ENCODE peak calls at places on chromosomes 13 and 19, in five cellular contexts. Q is foreskin keratinocyte, H is cardiac muscle cell, B is lung, D is uterus. Z is an unnamed sample.

GRCh38 chr19:6238643-6239281 is 41.0 kb downstream of the MLLT1 start:
- DNase-seq in Q (no peak), D (peak), H (no peak), B (no peak), Z (peak)

GRCh38 chr19:15673176-15673654 is 328 bp downstream of the CYP4F12 start:
- DNase-seq in H (no peak), B (no peak), Q (no peak), D (no peak), Z (no peak)

GRCh38 chr19:18254546-18255500 is 19.4 kb downstream of the IQCN start:
- DNase-seq in D (no peak), B (no peak), H (no peak), Q (no peak), Z (no peak)

GRCh38 chr13:94548382-94549240 is 47.3 kb downstream of the TGDS start:
- DNase-seq in Q (peak), H (peak), B (no peak), D (peak), Z (peak)

GRCh38 chr19:19405919-19406877 is 723 bp downstream of the GATAD2A start:
- DNase-seq in H (peak), Q (no peak), B (peak), D (peak), Z (peak)

GRCh38 chr19:10687518-10688288 is 13.5 kb upstream of the QTRT1 start:
- DNase-seq in Q (no peak), B (no peak), D (no peak), H (no peak), Z (no peak)

GRCh38 chr19:55857974-55858373 is 21.6 kb downstream of the NLRP4 start:
- DNase-seq in B (no peak), D (no peak), Q (no peak), H (no peak), Z (no peak)

GRCh38 chr13:94009696-94010095 is 469.8 kb downstream of the DCT start:
- DNase-seq in B (no peak), Q (no peak), H (no peak), D (no peak), Z (no peak)

GRCh38 chr19:5308471-5309437 is 31.9 kb downstream of the PTPRS start:
- DNase-seq in D (peak), Q (peak), B (peak), H (no peak), Z (peak)

GRCh38 chr13:47480121-47480520 is 521.0 kb downstream of the SUCLA2 start:
- DNase-seq in Q (peak), B (no peak), H (no peak), D (no peak), Z (peak)

GRCh38 chr13:89862691-89863036 is 1484.8 kb upstream of the MIR17HG start:
- DNase-seq in B (no peak), Q (no peak), D (no peak), H (no peak), Z (no peak)

GRCh38 chr19:37594982-37595382 is 306 bp downstream of the ZNF540 start:
- DNase-seq in D (peak), H (no peak), Q (no peak), B (peak), Z (no peak)

GRCh38 chr19:56671613-56671994 is at the start of gene ZNF835:
- DNase-seq in Q (no peak), D (peak), H (peak), B (peak), Z (no peak)

GRCh38 chr13:24161010-24161775 is 673 bp downstream of the SPATA13 start:
- DNase-seq in B (peak), H (peak), D (no peak), Q (no peak), Z (peak)

GRCh38 chr13:31048521-31048920 is 113.2 kb downstream of the HSPH1 start:
- DNase-seq in Q (no peak), D (no peak), B (no peak), H (no peak), Z (no peak)

GRCh38 chr19:49614096-49614857 is 23.3 kb downstream of the PRR12 start:
- DNase-seq in Q (no peak), D (no peak), H (no peak), B (no peak), Z (peak)

GRCh38 chr19:18415177-18415867 is 3.9 kb upstream of the SSBP4 start:
- DNase-seq in H (no peak), Q (no peak), B (no peak), D (peak), Z (no peak)

GRCh38 chr13:66313408-66313807 is 916.7 kb downstream of the PCDH9 start:
- DNase-seq in B (no peak), Q (no peak), D (no peak), H (no peak), Z (no peak)

GRCh38 chr13:99655351-99656091 is 154.2 kb downstream of the TM9SF2 start:
- DNase-seq in B (no peak), D (no peak), Q (peak), H (no peak), Z (peak)

GRCh38 chr13:36998624-36999041 is 507 bp downstream of the ALG5 start:
- DNase-seq in B (peak), D (peak), Q (no peak), H (peak), Z (peak)

GRCh38 chr19:6501740-6502648 is at the start of gene TUBB4A:
- DNase-seq in H (peak), B (no peak), Q (no peak), D (no peak), Z (no peak)

DNA sequence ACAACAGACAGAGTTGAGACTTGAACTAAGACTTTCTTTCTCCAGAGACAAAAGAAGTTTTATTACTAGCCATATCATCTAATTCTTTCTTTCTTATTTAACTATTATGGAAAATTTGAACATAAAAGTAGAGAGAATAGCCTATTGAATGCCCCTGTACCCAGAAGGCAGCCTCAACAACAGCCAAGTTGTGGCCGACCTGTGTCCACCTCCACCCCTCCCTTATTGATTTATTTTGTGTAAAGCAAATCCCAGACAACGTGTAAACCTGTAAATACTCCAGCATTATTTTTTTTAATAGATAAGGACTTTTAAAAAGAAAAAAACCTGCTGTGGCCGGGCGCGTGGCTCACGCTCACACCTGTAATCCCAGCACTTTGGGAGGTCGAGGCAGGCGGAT is 26.1 kb upstream of the FXYD3 start:
- DNase-seq in H (no peak), Q (no peak), B (no peak), D (no peak), Z (no peak)
- H3K27ac ChIP-seq in H (no peak), Q (no peak), B (no peak), D (no peak), Z (no peak)

GRCh38 chr19:45346449-45346848 is 5.9 kb downstream of the KLC3 start:
- DNase-seq in Q (no peak), B (no peak), H (no peak), D (no peak), Z (no peak)
- TF ChIP-seq CTCF in Q (no peak), B (no peak), H (no peak), D (no peak), Z (no peak)

GRCh38 chr19:21087871-21088270 is 5.9 kb downstream of the ZNF714 start:
- DNase-seq in D (no peak), Q (no peak), B (no peak), H (peak), Z (no peak)
- H3K27ac ChIP-seq in D (no peak), Q (no peak), B (no peak), H (no peak), Z (no peak)

GRCh38 chr13:113004126-113004525 is 35.1 kb downstream of the MCF2L start:
- DNase-seq in H (no peak), D (no peak), B (no peak), Q (no peak), Z (no peak)

GRCh38 chr13:113000575-113000974 is 31.6 kb downstream of the MCF2L start:
- DNase-seq in D (no peak), H (no peak), B (no peak), Q (no peak), Z (no peak)

GRCh38 chr13:113002891-113003290 is 33.9 kb downstream of the MCF2L start:
- DNase-seq in Q (no peak), H (no peak), B (no peak), D (no peak), Z (no peak)

GRCh38 chr13:113001251-113002140 is 32.5 kb downstream of the MCF2L start:
- DNase-seq in D (no peak), Q (no peak), B (peak), H (peak), Z (no peak)

DNA sequence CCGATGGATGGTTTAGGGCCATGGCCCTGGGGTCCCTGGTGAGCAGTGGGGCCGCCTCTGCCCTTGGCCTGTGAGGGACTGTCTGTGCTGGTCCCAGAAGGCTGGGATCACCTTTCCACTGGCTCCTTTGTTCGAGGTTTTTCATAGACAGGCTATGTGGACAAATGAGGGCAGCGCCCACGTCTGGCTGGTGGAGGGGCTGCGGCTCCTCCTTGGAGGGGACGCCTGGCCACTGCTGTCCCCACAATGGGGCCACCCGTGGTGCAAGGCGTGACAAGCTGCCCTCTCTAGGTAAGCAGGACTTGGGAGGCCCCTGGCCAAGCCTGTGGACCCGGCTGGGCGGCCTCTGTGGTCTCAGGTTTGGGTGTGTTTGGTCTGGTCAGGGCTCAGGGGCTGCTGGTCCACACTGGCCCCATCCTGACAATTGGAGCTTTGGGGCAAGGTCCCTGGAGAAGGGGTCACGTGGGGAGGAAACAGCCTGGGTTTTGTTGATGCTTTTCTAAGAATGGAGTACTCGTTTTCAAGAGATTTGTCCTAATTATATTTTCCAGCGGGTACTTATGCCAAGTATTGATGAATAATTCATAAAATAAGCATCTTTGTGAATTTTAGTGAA is 33.3 kb downstream of the MCF2L start:
- DNase-seq in D (no peak), H (peak), Q (no peak), B (no peak), Z (no peak)
- TF ChIP-seq CTCF in D (no peak), H (peak), Q (peak), B (no peak), Z (no peak)

GRCh38 chr13:32840113-32840512 is 176.1 kb upstream of the KL start:
- DNase-seq in Q (no peak), D (no peak), H (no peak), B (no peak), Z (no peak)

GRCh38 chr13:32840840-32841713 is 175.1 kb upstream of the KL start:
- DNase-seq in D (no peak), H (no peak), Q (no peak), B (no peak), Z (no peak)

GRCh38 chr13:32837307-32837972 is 178.8 kb upstream of the KL start:
- DNase-seq in B (no peak), D (no peak), H (no peak), Q (no peak), Z (no peak)

GRCh38 chr13:32837973-32838940 is 178.0 kb upstream of the KL start:
- DNase-seq in H (no peak), B (no peak), D (no peak), Q (no peak), Z (no peak)

GRCh38 chr13:32838985-32839384 is 177.2 kb upstream of the KL start:
- DNase-seq in B (no peak), Q (no peak), H (no peak), D (no peak), Z (no peak)
- H3K27ac ChIP-seq in B (no peak), Q (no peak), H (no peak), D (no peak), Z (no peak)

GRCh38 chr19:2168619-2169424 is 5.1 kb downstream of the DOT1L start:
- DNase-seq in Q (peak), H (peak), B (peak), D (peak), Z (peak)
- TF ChIP-seq CTCF in Q (no peak), H (no peak), B (no peak), D (no peak), Z (no peak)

GRCh38 chr13:41919741-41920487 is 41.0 kb downstream of the VWA8 start:
- DNase-seq in Q (no peak), H (no peak), B (no peak), D (no peak), Z (no peak)

GRCh38 chr13:41919031-41919740 is 41.7 kb downstream of the VWA8 start:
- DNase-seq in Q (no peak), H (no peak), B (no peak), D (no peak), Z (no peak)

GRCh38 chr13:41915096-41915495 is 45.8 kb downstream of the VWA8 start:
- DNase-seq in Q (no peak), H (no peak), D (no peak), B (no peak), Z (peak)

GRCh38 chr13:41916173-41916954 is 44.5 kb downstream of the VWA8 start:
- DNase-seq in Q (peak), B (no peak), H (peak), D (no peak), Z (peak)

GRCh38 chr13:41917641-41918040 is 43.3 kb downstream of the VWA8 start:
- DNase-seq in B (no peak), D (no peak), H (no peak), Q (no peak), Z (no peak)
- H3K27ac ChIP-seq in B (peak), D (peak), H (no peak), Q (peak), Z (no peak)

Z was measured in RWPE1.